ENCODE peak calls at places on chromosomes 11 and 22, in six cellular contexts. W, Z, P, I, B and F are unnamed samples.

GRCh38 chr22:42061041-42061440 is 9.6 kb downstream of the NAGA start:
- DNase-seq in Z (no peak), I (no peak), P (no peak), B (no peak), W (peak; percentile 8), F (no peak)

GRCh38 chr22:48138855-48139254 is 1376.4 kb downstream of the TBC1D22A start:
- DNase-seq in B (no peak), W (no peak), I (no peak), P (no peak), Z (no peak), F (no peak)

GRCh38 chr11:116960916-116961315 is 123.5 kb upstream of the APOA1 start:
- DNase-seq in Z (peak; percentile 90), I (no peak), W (no peak), B (no peak), P (no peak), F (peak; percentile 46)

GRCh38 chr11:68049509-68050370 is 10.9 kb downstream of the TCIRG1 start:
- DNase-seq in I (no peak), Z (no peak), B (no peak), P (no peak), W (no peak), F (no peak)

GRCh38 chr11:5280582-5281102 is 10.9 kb upstream of the HBE1 start:
- DNase-seq in Z (peak; percentile 100), P (peak; percentile 36), W (peak; percentile 45), I (no peak), B (peak; percentile 99), F (peak; percentile 98)

GRCh38 chr11:109421981-109422590 is at the start of gene C11orf87:
- DNase-seq in P (no peak), Z (no peak), W (no peak), B (no peak), I (no peak), F (no peak)

GRCh38 chr11:11701070-11701469 is 79.3 kb upstream of the GALNT18 start:
- DNase-seq in I (no peak), B (peak; percentile 10), Z (peak; percentile 61), W (no peak), P (no peak), F (peak; percentile 1)

GRCh38 chr11:122113836-122114235 is 2.2 kb downstream of the BLID start:
- DNase-seq in I (no peak), P (no peak), Z (no peak), B (no peak), W (no peak), F (peak; percentile 55)

GRCh38 chr22:32723632-32724031 is 77.9 kb upstream of the TIMP3 start:
- DNase-seq in Z (peak; percentile 92), P (peak; percentile 62), B (peak; percentile 68), I (no peak), W (peak; percentile 34), F (peak; percentile 86)

GRCh38 chr11:17967661-17968060 is 45.2 kb downstream of the SERGEF start:
- DNase-seq in I (no peak), Z (no peak), P (no peak), B (no peak), W (no peak), F (no peak)

GRCh38 chr11:85682330-85683305 is 3.4 kb downstream of the CCDC89 start:
- DNase-seq in Z (peak; percentile 66), W (peak; percentile 35), B (no peak), P (peak; percentile 82), I (no peak), F (peak; percentile 52)

GRCh38 chr22:38202437-38203089 is 769 bp downstream of the MAFF start:
- DNase-seq in Z (peak; percentile 68), W (peak; percentile 94), P (peak; percentile 77), I (peak; percentile 23), B (peak; percentile 66), F (peak; percentile 94)

GRCh38 chr11:88179141-88179540 is 3.9 kb upstream of the RAB38 start:
- DNase-seq in B (no peak), Z (peak; percentile 42), W (no peak), I (no peak), P (peak; percentile 55), F (no peak)

GRCh38 chr22:20567993-20568417 is 60.6 kb downstream of the MED15 start:
- DNase-seq in P (no peak), Z (peak; percentile 55), W (no peak), I (no peak), B (peak; percentile 56), F (peak; percentile 60)

GRCh38 chr11:78140392-78141077 is 1.1 kb upstream of the ALG8 start:
- DNase-seq in Z (no peak), P (peak; percentile 31), I (no peak), W (no peak), B (no peak), F (no peak)

GRCh38 chr11:31812392-31813241 is 1.5 kb upstream of the PAX6 start:
- DNase-seq in I (no peak), Z (no peak), P (peak; percentile 45), W (no peak), B (no peak), F (no peak)

GRCh38 chr11:58059011-58059358 is 28.2 kb downstream of the OR6Q1 start:
- DNase-seq in B (peak; percentile 60), Z (peak; percentile 77), P (no peak), I (no peak), W (no peak), F (peak; percentile 91)